ENCODE peak calls at places on chromosomes 11 and 22, in four cellular contexts. V, R, H and M are unnamed samples.
A peak's percentile ranks its signal among the peaks of the same experiment; 100 is the strongest.

GRCh38 chr11:125141686-125142535 is 22.6 kb upstream of the PKNOX2 start:
- DNase-seq in R (peak; percentile 51), H (peak; percentile 90), V (peak; percentile 16), M (peak; percentile 60)

GRCh38 chr11:42521994-42522393 is 789.8 kb upstream of the API5 start:
- DNase-seq in H (peak; percentile 13), V (peak; percentile 10), R (peak; percentile 17), M (peak; percentile 3)

GRCh38 chr22:21761086-21761485 is 25.5 kb upstream of the YPEL1 start:
- DNase-seq in V (peak; percentile 59), H (no peak), R (no peak), M (no peak)

GRCh38 chr22:46612904-46613605 is 7.1 kb upstream of the GRAMD4 start:
- DNase-seq in H (no peak), R (no peak), V (no peak), M (no peak)

GRCh38 chr22:27107824-27108223 is 450.4 kb downstream of the MIAT start:
- DNase-seq in V (peak; percentile 99), R (peak; percentile 91), H (no peak), M (peak; percentile 46)

GRCh38 chr22:32100711-32101110 is 57.6 kb downstream of the SLC5A1 start:
- DNase-seq in V (no peak), H (no peak), R (no peak), M (no peak)

GRCh38 chr22:34814260-34814659 is 251.7 kb upstream of the ISX start:
- DNase-seq in H (no peak), R (no peak), V (peak; percentile 41), M (no peak)

GRCh38 chr11:122202951-122203456 is 87.0 kb upstream of the BLID start:
- DNase-seq in V (peak; percentile 72), R (peak; percentile 90), H (peak; percentile 81), M (peak; percentile 29)

GRCh38 chr11:12128191-12128841 is 17.9 kb downstream of the MICAL2 start:
- DNase-seq in H (no peak), R (no peak), V (no peak), M (no peak)

GRCh38 chr22:19663821-19664325 is 50.4 kb upstream of the SEPTIN5 start:
- DNase-seq in H (peak; percentile 31), R (peak; percentile 82), V (peak; percentile 74), M (no peak)

GRCh38 chr11:34154059-34154875 is 48.8 kb downstream of the NAT10 start:
- DNase-seq in H (no peak), V (no peak), R (no peak), M (no peak)

GRCh38 chr22:31332010-31332409 is 14.1 kb downstream of the PATZ1 start:
- DNase-seq in V (no peak), R (no peak), H (no peak), M (no peak)

GRCh38 chr11:118060879-118061278 is 16.0 kb upstream of the TMPRSS4 start:
- DNase-seq in V (no peak), R (no peak), H (no peak), M (peak; percentile 7)

GRCh38 chr11:62433141-62433543 is 14.3 kb downstream of the SCGB1A1 start:
- DNase-seq in R (no peak), V (no peak), H (no peak), M (no peak)

GRCh38 chr11:31397239-31397834 is 27.7 kb downstream of the DNAJC24 start:
- DNase-seq in V (no peak), R (peak; percentile 49), H (peak; percentile 23), M (no peak)

GRCh38 chr22:35918466-35918865 is 110.2 kb downstream of the RBFOX2 start:
- DNase-seq in R (peak; percentile 50), H (peak; percentile 18), V (no peak), M (no peak)

GRCh38 chr22:48641906-48642475 is 1185.7 kb downstream of the BRD1 start:
- DNase-seq in H (no peak), R (no peak), V (no peak), M (no peak)

GRCh38 chr11:94769897-94770296 is 1.7 kb downstream of the AMOTL1 start:
- DNase-seq in R (peak; percentile 51), H (no peak), V (no peak), M (no peak)

GRCh38 chr11:45209904-45210699 is 63.7 kb downstream of the PRDM11 start:
- DNase-seq in V (peak; percentile 32), H (peak; percentile 73), R (peak; percentile 48), M (no peak)

GRCh38 chr22:46461566-46462180 is 75.7 kb downstream of the CELSR1 start:
- DNase-seq in V (no peak), R (no peak), H (no peak), M (no peak)

GRCh38 chr11:43576834-43577521 is 103.6 kb upstream of the HSD17B12 start:
- DNase-seq in R (peak; percentile 80), H (peak; percentile 93), V (peak; percentile 46), M (peak; percentile 63)

GRCh38 chr22:38270091-38270972 is 2.5 kb downstream of the TMEM184B start:
- DNase-seq in V (no peak), H (no peak), R (peak; percentile 53), M (no peak)

GRCh38 chr11:13776134-13776815 is 107.8 kb downstream of the FAR1 start:
- DNase-seq in R (peak; percentile 3), V (no peak), H (peak; percentile 40), M (no peak)

GRCh38 chr22:43272869-43273318 is 70.3 kb downstream of the SCUBE1 start:
- DNase-seq in R (no peak), H (no peak), V (no peak), M (no peak)

GRCh38 chr11:80156062-80156461 is 715.2 kb upstream of the TENM4 start:
- DNase-seq in V (no peak), R (no peak), H (no peak), M (no peak)

GRCh38 chr11:17604201-17604912 is 57.3 kb downstream of the OTOG start:
- DNase-seq in V (no peak), H (no peak), R (no peak), M (peak; percentile 8)

GRCh38 chr22:37545703-37546435 is 14.4 kb upstream of the CDC42EP1 start:
- DNase-seq in R (peak; percentile 97), V (peak; percentile 95), H (peak; percentile 89), M (peak; percentile 58)

GRCh38 chr22:49381595-49382450 is 445.9 kb downstream of the BRD1 start:
- DNase-seq in H (no peak), R (no peak), V (no peak), M (no peak)

GRCh38 chr11:44978961-44979331 is 28.3 kb upstream of the TP53I11 start:
- DNase-seq in R (no peak), V (no peak), H (no peak), M (no peak)

GRCh38 chr22:11627798-11628650 is 3900.0 kb upstream of the OR11H1 start:
- DNase-seq in V (no peak), R (no peak), H (no peak), M (no peak)

GRCh38 chr11:96082936-96083335 is 159.0 kb upstream of the MTMR2 start:
- DNase-seq in R (no peak), V (no peak), H (no peak), M (no peak)

GRCh38 chr11:109247071-109247470 is 174.9 kb upstream of the C11orf87 start:
- DNase-seq in R (peak; percentile 72), H (no peak), V (peak; percentile 67), M (no peak)

GRCh38 chr11:558503-558902 is 2.0 kb downstream of the LMNTD2 start:
- DNase-seq in V (no peak), H (no peak), R (no peak), M (no peak)

GRCh38 chr11:560305-561147 is at the start of the genes LMNTD2 and RASSF7:
- DNase-seq in R (peak; percentile 89), H (peak; percentile 98), V (peak; percentile 69), M (peak; percentile 94)

GRCh38 chr11:559712-560304 is 730 bp downstream of the LMNTD2 start:
- DNase-seq in V (no peak), R (no peak), H (no peak), M (peak; percentile 70)

GRCh38 chr11:557328-558132 is 3.0 kb downstream of the LMNTD2 start:
- DNase-seq in V (no peak), H (no peak), R (no peak), M (no peak)

GRCh38 chr11:559020-559620 is 1.4 kb downstream of the LMNTD2 start:
- DNase-seq in R (no peak), V (no peak), H (no peak), M (no peak)
- H3K9ac ChIP-seq in R (no peak overlapping the region), V (no peak overlapping the region), H (no peak overlapping the region), M (no peak overlapping the region)

DNA sequence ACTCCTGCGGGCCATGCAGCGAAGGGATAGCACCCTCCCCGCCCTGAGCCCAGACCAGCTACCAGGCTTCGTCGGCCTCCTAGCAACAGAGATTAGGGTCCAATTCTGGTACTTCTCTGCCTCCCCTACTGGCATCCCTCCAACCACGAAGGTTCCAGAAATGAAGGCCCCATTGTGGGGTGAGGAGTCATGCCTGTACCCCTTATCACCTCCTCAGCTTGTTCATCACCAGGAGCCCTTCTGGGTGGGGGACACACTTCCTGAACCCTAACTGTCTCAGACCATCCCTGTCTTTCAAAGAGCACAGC is 1.8 kb downstream of the PHLDA2 start:
- DNase-seq in R (no peak), H (no peak), V (no peak), M (no peak)
- H3K4me3 ChIP-seq in R (peak overlapping the region; percentile 78), H (no peak overlapping the region), V (peak overlapping the region; percentile 89), M (no peak overlapping the region)

GRCh38 chr11:64710418-64711137 is 12.4 kb downstream of the NRXN2 start:
- DNase-seq in R (peak; percentile 18), V (peak; percentile 31), H (no peak), M (no peak)

GRCh38 chr11:64713031-64713780 is 9.8 kb downstream of the NRXN2 start:
- DNase-seq in R (peak; percentile 56), H (peak; percentile 82), V (peak; percentile 41), M (peak; percentile 35)

GRCh38 chr11:64712430-64713030 is 10.5 kb downstream of the NRXN2 start:
- DNase-seq in H (no peak), V (no peak), R (no peak), M (no peak)

GRCh38 chr11:64711138-64711943 is 11.7 kb downstream of the NRXN2 start:
- DNase-seq in R (no peak), V (no peak), H (peak; percentile 71), M (no peak)

DNA sequence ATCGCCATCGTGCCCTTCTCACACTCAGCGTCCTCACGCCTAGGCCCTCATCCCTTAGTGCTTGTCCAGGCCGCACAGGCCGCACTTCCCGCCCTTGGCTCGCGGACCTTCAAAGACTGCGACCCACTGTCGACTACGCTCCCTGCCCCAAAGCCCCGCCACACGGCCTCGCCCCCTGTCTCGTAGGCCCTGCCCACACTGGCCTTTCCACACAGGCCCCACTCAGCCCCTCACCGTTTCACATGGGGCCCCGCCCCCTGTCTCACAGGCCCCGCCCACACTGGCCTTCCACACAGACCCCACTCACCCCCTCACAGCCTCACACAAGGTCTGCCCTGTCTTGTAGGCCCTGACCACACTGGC is 11.1 kb downstream of the NRXN2 start:
- DNase-seq in H (no peak), R (no peak), V (no peak), M (no peak)
- H3K9ac ChIP-seq in H (no peak overlapping the region), R (no peak overlapping the region), V (no peak overlapping the region), M (no peak overlapping the region)

DNA sequence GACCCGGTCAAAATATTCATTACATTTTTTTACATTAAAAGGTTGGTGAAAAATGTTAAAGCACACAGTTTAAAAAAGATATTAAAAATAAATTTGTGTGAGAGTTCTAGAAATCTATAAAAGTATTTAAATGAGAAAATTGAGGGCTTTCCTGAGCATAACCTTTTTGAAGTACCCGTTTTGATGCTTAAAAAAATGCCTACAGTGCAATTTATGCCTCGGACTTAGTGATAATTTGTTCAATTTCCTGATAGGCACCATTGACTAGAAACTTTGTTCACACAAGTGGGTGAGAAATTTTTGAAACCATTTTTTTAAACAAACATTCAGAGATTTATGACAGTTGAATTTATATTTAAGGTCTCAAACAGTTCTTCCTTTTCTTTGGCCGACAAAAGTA is 29.7 kb upstream of the B3GAT1 start:
- DNase-seq in R (no peak), H (no peak), V (no peak), M (no peak)
- H3K4me3 ChIP-seq in R (no peak overlapping the region), H (no peak overlapping the region), V (no peak overlapping the region), M (no peak overlapping the region)

GRCh38 chr11:20172721-20173447 is 12.6 kb upstream of the DBX1 start:
- DNase-seq in R (no peak), V (no peak), H (no peak), M (no peak)
- H3K9ac ChIP-seq in R (no peak overlapping the region), V (no peak overlapping the region), H (no peak overlapping the region), M (no peak overlapping the region)